ENCODE peak calls at places on chromosomes 12 and 14, in eight cellular contexts. One of them, this sample, is unnamed.
A peak's percentile ranks its signal among the peaks of the same experiment; 100 is the strongest.

GRCh38 chr12:19482551-19483109 is 43.3 kb downstream of the AEBP2 start:
- DNase-seq in SK-N-SH: peak; percentile 20
- DNase-seq in heart left ventricle: no peak
- DNase-seq in ascending aorta: no peak
- DNase-seq in uterus: no peak
- DNase-seq in endothelial cell of umbilical vein: no peak
- DNase-seq in lower lobe of right lung: peak; percentile 52
- DNase-seq in prostate gland: no peak
- DNase-seq in this sample: no peak

GRCh38 chr12:6630696-6631095 is 5.1 kb downstream of the LPAR5 start:
- DNase-seq in lower lobe of right lung: no peak
- DNase-seq in SK-N-SH: peak; percentile 76
- DNase-seq in heart left ventricle: no peak
- DNase-seq in endothelial cell of umbilical vein: no peak
- DNase-seq in ascending aorta: no peak
- DNase-seq in prostate gland: no peak
- DNase-seq in uterus: no peak
- DNase-seq in this sample: no peak

GRCh38 chr14:68965261-68965761 is 13.8 kb downstream of the ACTN1 start:
- DNase-seq in lower lobe of right lung: no peak
- DNase-seq in endothelial cell of umbilical vein: no peak
- DNase-seq in SK-N-SH: no peak
- DNase-seq in heart left ventricle: no peak
- DNase-seq in prostate gland: no peak
- DNase-seq in uterus: no peak
- DNase-seq in ascending aorta: no peak
- DNase-seq in this sample: no peak

GRCh38 chr12:78402366-78403134 is 462.0 kb upstream of the SYT1 start:
- DNase-seq in ascending aorta: no peak
- DNase-seq in endothelial cell of umbilical vein: no peak
- DNase-seq in prostate gland: no peak
- DNase-seq in uterus: no peak
- DNase-seq in heart left ventricle: no peak
- DNase-seq in lower lobe of right lung: no peak
- DNase-seq in SK-N-SH: peak; percentile 1
- DNase-seq in this sample: no peak

GRCh38 chr14:60094306-60094897 is 2.7 kb downstream of the PCNX4 start:
- DNase-seq in uterus: no peak
- DNase-seq in endothelial cell of umbilical vein: peak; percentile 16
- DNase-seq in lower lobe of right lung: no peak
- DNase-seq in SK-N-SH: no peak
- DNase-seq in heart left ventricle: no peak
- DNase-seq in ascending aorta: no peak
- DNase-seq in prostate gland: no peak
- DNase-seq in this sample: no peak

GRCh38 chr12:53378705-53379388 is 1.1 kb upstream of the SP1 start:
- DNase-seq in heart left ventricle: no peak
- DNase-seq in endothelial cell of umbilical vein: no peak
- DNase-seq in lower lobe of right lung: peak; percentile 6
- DNase-seq in prostate gland: no peak
- DNase-seq in SK-N-SH: no peak
- DNase-seq in uterus: no peak
- DNase-seq in ascending aorta: no peak
- DNase-seq in this sample: no peak

GRCh38 chr12:16349132-16349463 is 1.7 kb downstream of the MGST1 start:
- DNase-seq in lower lobe of right lung: peak; percentile 62
- DNase-seq in ascending aorta: peak; percentile 69
- DNase-seq in prostate gland: peak; percentile 33
- DNase-seq in endothelial cell of umbilical vein: peak; percentile 36
- DNase-seq in uterus: peak; percentile 72
- DNase-seq in SK-N-SH: no peak
- DNase-seq in heart left ventricle: peak; percentile 21
- DNase-seq in this sample: no peak

GRCh38 chr12:124786065-124786964 is 77.3 kb downstream of the SCARB1 start:
- DNase-seq in lower lobe of right lung: peak; percentile 91
- DNase-seq in uterus: peak; percentile 86
- DNase-seq in prostate gland: peak; percentile 89
- DNase-seq in SK-N-SH: peak; percentile 98
- DNase-seq in heart left ventricle: peak; percentile 85
- DNase-seq in ascending aorta: peak; percentile 90
- DNase-seq in endothelial cell of umbilical vein: peak; percentile 86
- DNase-seq in this sample: peak; percentile 90

GRCh38 chr14:48963231-48963630 is 622.9 kb downstream of the RPS29 start:
- DNase-seq in ascending aorta: no peak
- DNase-seq in heart left ventricle: no peak
- DNase-seq in endothelial cell of umbilical vein: no peak
- DNase-seq in prostate gland: no peak
- DNase-seq in uterus: no peak
- DNase-seq in SK-N-SH: no peak
- DNase-seq in lower lobe of right lung: no peak
- DNase-seq in this sample: no peak

GRCh38 chr12:108131035-108131434 is 1.9 kb downstream of the WSCD2 start:
- DNase-seq in lower lobe of right lung: no peak
- DNase-seq in SK-N-SH: no peak
- DNase-seq in endothelial cell of umbilical vein: no peak
- DNase-seq in uterus: no peak
- DNase-seq in prostate gland: no peak
- DNase-seq in heart left ventricle: no peak
- DNase-seq in ascending aorta: no peak
- DNase-seq in this sample: no peak

GRCh38 chr12:108126990-108127468 is 2.1 kb upstream of the WSCD2 start:
- DNase-seq in endothelial cell of umbilical vein: no peak
- DNase-seq in lower lobe of right lung: no peak
- DNase-seq in uterus: peak; percentile 43
- DNase-seq in heart left ventricle: no peak
- DNase-seq in ascending aorta: no peak
- DNase-seq in SK-N-SH: no peak
- DNase-seq in prostate gland: no peak
- DNase-seq in this sample: no peak

GRCh38 chr12:108128221-108129016 is 669 bp upstream of the WSCD2 start:
- DNase-seq in ascending aorta: no peak
- DNase-seq in prostate gland: no peak
- DNase-seq in uterus: no peak
- DNase-seq in SK-N-SH: no peak
- DNase-seq in lower lobe of right lung: no peak
- DNase-seq in endothelial cell of umbilical vein: no peak
- DNase-seq in heart left ventricle: no peak
- DNase-seq in this sample: no peak

GRCh38 chr12:108127654-108128053 is 1.4 kb upstream of the WSCD2 start:
- DNase-seq in SK-N-SH: no peak
- DNase-seq in endothelial cell of umbilical vein: no peak
- DNase-seq in heart left ventricle: no peak
- DNase-seq in prostate gland: no peak
- DNase-seq in lower lobe of right lung: no peak
- DNase-seq in ascending aorta: no peak
- DNase-seq in uterus: no peak
- DNase-seq in this sample: no peak

GRCh38 chr12:108129017-108129812 is at the start of gene WSCD2:
- DNase-seq in prostate gland: peak; percentile 13
- DNase-seq in lower lobe of right lung: peak; percentile 52
- DNase-seq in ascending aorta: peak; percentile 80
- DNase-seq in uterus: peak; percentile 67
- DNase-seq in heart left ventricle: no peak
- DNase-seq in endothelial cell of umbilical vein: no peak
- DNase-seq in SK-N-SH: peak; percentile 90
- DNase-seq in this sample: peak; percentile 66
- H3K4me3 ChIP-seq in prostate gland: peak within 1 kb of the TSS; percentile 31
- H3K4me3 ChIP-seq in lower lobe of right lung: peak within 1 kb of the TSS; percentile 41
- H3K4me3 ChIP-seq in ascending aorta: peak within 1 kb of the TSS; percentile 56
- H3K4me3 ChIP-seq in uterus: peak within 1 kb of the TSS; percentile 42
- H3K4me3 ChIP-seq in heart left ventricle: peak within 1 kb of the TSS; percentile 58
- H3K4me3 ChIP-seq in endothelial cell of umbilical vein: no peak within 1 kb of the TSS
- H3K4me3 ChIP-seq in SK-N-SH: no peak within 1 kb of the TSS
- H3K4me3 ChIP-seq in this sample: peak within 1 kb of the TSS; percentile 65

GRCh38 chr14:71050227-71050823 is 143.1 kb downstream of the PCNX1 start:
- DNase-seq in prostate gland: no peak
- DNase-seq in SK-N-SH: peak; percentile 4
- DNase-seq in ascending aorta: no peak
- DNase-seq in heart left ventricle: no peak
- DNase-seq in uterus: no peak
- DNase-seq in lower lobe of right lung: no peak
- DNase-seq in endothelial cell of umbilical vein: peak; percentile 28
- DNase-seq in this sample: no peak
- TF ChIP-seq CTCF in prostate gland: no peak
- TF ChIP-seq CTCF in SK-N-SH: peak; percentile 63
- TF ChIP-seq CTCF in ascending aorta: no peak
- TF ChIP-seq CTCF in heart left ventricle: no peak
- TF ChIP-seq CTCF in uterus: no peak
- TF ChIP-seq CTCF in lower lobe of right lung: peak; percentile 27
- TF ChIP-seq CTCF in endothelial cell of umbilical vein: no peak
- TF ChIP-seq CTCF in this sample: peak; percentile 26

GRCh38 chr14:90567991-90568390 is 171.2 kb downstream of the CALM1 start:
- DNase-seq in ascending aorta: no peak
- DNase-seq in heart left ventricle: no peak
- DNase-seq in prostate gland: no peak
- DNase-seq in endothelial cell of umbilical vein: no peak
- DNase-seq in uterus: no peak
- DNase-seq in lower lobe of right lung: no peak
- DNase-seq in SK-N-SH: no peak
- DNase-seq in this sample: no peak
- H3K27ac ChIP-seq in ascending aorta: peak overlapping the region; percentile 64
- H3K27ac ChIP-seq in heart left ventricle: no peak overlapping the region
- H3K27ac ChIP-seq in prostate gland: no peak overlapping the region
- H3K27ac ChIP-seq in endothelial cell of umbilical vein: no peak overlapping the region
- H3K27ac ChIP-seq in uterus: no peak overlapping the region
- H3K27ac ChIP-seq in lower lobe of right lung: no peak overlapping the region
- H3K27ac ChIP-seq in SK-N-SH: no peak overlapping the region
- H3K27ac ChIP-seq in this sample: peak overlapping the region; percentile 97

GRCh38 chr14:41297961-41298690 is 308.6 kb upstream of the LRFN5 start:
- DNase-seq in heart left ventricle: no peak
- DNase-seq in SK-N-SH: no peak
- DNase-seq in prostate gland: no peak
- DNase-seq in endothelial cell of umbilical vein: no peak
- DNase-seq in uterus: no peak
- DNase-seq in lower lobe of right lung: no peak
- DNase-seq in ascending aorta: no peak
- DNase-seq in this sample: no peak
- H3K4me3 ChIP-seq in heart left ventricle: no peak overlapping the region
- H3K4me3 ChIP-seq in SK-N-SH: no peak overlapping the region
- H3K4me3 ChIP-seq in prostate gland: no peak overlapping the region
- H3K4me3 ChIP-seq in endothelial cell of umbilical vein: no peak overlapping the region
- H3K4me3 ChIP-seq in uterus: no peak overlapping the region
- H3K4me3 ChIP-seq in lower lobe of right lung: no peak overlapping the region
- H3K4me3 ChIP-seq in ascending aorta: no peak overlapping the region
- H3K4me3 ChIP-seq in this sample: no peak overlapping the region

DNA sequence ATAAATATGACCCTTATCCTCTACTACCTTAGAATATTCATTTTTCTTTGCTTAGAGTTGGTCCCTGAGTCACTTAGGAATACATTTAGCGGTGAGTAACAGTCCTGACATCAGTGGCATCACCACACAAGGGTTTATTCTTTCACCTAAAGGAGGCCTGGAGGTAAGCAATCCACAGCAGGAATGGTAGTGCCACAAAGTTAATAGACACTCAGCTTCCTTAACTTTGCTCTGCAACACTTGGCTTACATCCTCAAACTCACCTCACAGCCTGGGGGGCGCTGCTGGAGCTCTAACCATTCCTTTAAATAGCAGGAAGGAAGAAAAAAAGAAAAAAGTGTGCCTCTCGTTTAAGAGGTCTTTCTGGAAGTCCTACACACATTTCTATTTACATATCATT is 29.1 kb downstream of the BBOF1 start:
- DNase-seq in lower lobe of right lung: no peak
- DNase-seq in endothelial cell of umbilical vein: peak; percentile 20
- DNase-seq in ascending aorta: no peak
- DNase-seq in prostate gland: no peak
- DNase-seq in SK-N-SH: no peak
- DNase-seq in uterus: no peak
- DNase-seq in heart left ventricle: no peak
- DNase-seq in this sample: no peak
- TF ChIP-seq CTCF in lower lobe of right lung: no peak
- TF ChIP-seq CTCF in endothelial cell of umbilical vein: peak; percentile 7
- TF ChIP-seq CTCF in ascending aorta: no peak
- TF ChIP-seq CTCF in prostate gland: no peak
- TF ChIP-seq CTCF in SK-N-SH: no peak
- TF ChIP-seq CTCF in uterus: no peak
- TF ChIP-seq CTCF in heart left ventricle: no peak
- TF ChIP-seq CTCF in this sample: no peak

GRCh38 chr12:116592116-116592637 is 33.0 kb downstream of the MAP1LC3B2 start:
- DNase-seq in ascending aorta: no peak
- DNase-seq in SK-N-SH: no peak
- DNase-seq in uterus: peak; percentile 74
- DNase-seq in lower lobe of right lung: peak; percentile 79
- DNase-seq in endothelial cell of umbilical vein: peak; percentile 43
- DNase-seq in prostate gland: peak; percentile 80
- DNase-seq in heart left ventricle: no peak
- DNase-seq in this sample: no peak

GRCh38 chr12:116594325-116595038 is 35.3 kb downstream of the MAP1LC3B2 start:
- DNase-seq in SK-N-SH: no peak
- DNase-seq in ascending aorta: no peak
- DNase-seq in uterus: no peak
- DNase-seq in prostate gland: no peak
- DNase-seq in lower lobe of right lung: peak; percentile 83
- DNase-seq in endothelial cell of umbilical vein: no peak
- DNase-seq in heart left ventricle: peak; percentile 49
- DNase-seq in this sample: no peak

GRCh38 chr12:116591608-116592115 is 32.5 kb downstream of the MAP1LC3B2 start:
- DNase-seq in uterus: no peak
- DNase-seq in endothelial cell of umbilical vein: no peak
- DNase-seq in prostate gland: no peak
- DNase-seq in ascending aorta: no peak
- DNase-seq in SK-N-SH: no peak
- DNase-seq in lower lobe of right lung: no peak
- DNase-seq in heart left ventricle: no peak
- DNase-seq in this sample: no peak

GRCh38 chr12:116590561-116590960 is 31.4 kb downstream of the MAP1LC3B2 start:
- DNase-seq in prostate gland: no peak
- DNase-seq in endothelial cell of umbilical vein: no peak
- DNase-seq in heart left ventricle: no peak
- DNase-seq in ascending aorta: no peak
- DNase-seq in SK-N-SH: no peak
- DNase-seq in uterus: no peak
- DNase-seq in lower lobe of right lung: no peak
- DNase-seq in this sample: no peak

GRCh38 chr12:116592731-116593130 is 33.5 kb downstream of the MAP1LC3B2 start:
- DNase-seq in endothelial cell of umbilical vein: no peak
- DNase-seq in lower lobe of right lung: no peak
- DNase-seq in heart left ventricle: no peak
- DNase-seq in SK-N-SH: no peak
- DNase-seq in uterus: no peak
- DNase-seq in ascending aorta: no peak
- DNase-seq in prostate gland: no peak
- DNase-seq in this sample: no peak
- H3K27ac ChIP-seq in endothelial cell of umbilical vein: no peak overlapping the region
- H3K27ac ChIP-seq in lower lobe of right lung: peak overlapping the region; percentile 58
- H3K27ac ChIP-seq in heart left ventricle: no peak overlapping the region
- H3K27ac ChIP-seq in SK-N-SH: no peak overlapping the region
- H3K27ac ChIP-seq in uterus: peak overlapping the region; percentile 69
- H3K27ac ChIP-seq in ascending aorta: peak overlapping the region; percentile 37
- H3K27ac ChIP-seq in prostate gland: peak overlapping the region; percentile 55
- H3K27ac ChIP-seq in this sample: no peak overlapping the region

GRCh38 chr12:75982974-75983660 is 48.5 kb downstream of the PHLDA1 start:
- DNase-seq in prostate gland: no peak
- DNase-seq in endothelial cell of umbilical vein: no peak
- DNase-seq in uterus: no peak
- DNase-seq in ascending aorta: no peak
- DNase-seq in lower lobe of right lung: no peak
- DNase-seq in SK-N-SH: no peak
- DNase-seq in heart left ventricle: no peak
- DNase-seq in this sample: no peak
- H3K4me3 ChIP-seq in prostate gland: no peak overlapping the region
- H3K4me3 ChIP-seq in endothelial cell of umbilical vein: no peak overlapping the region
- H3K4me3 ChIP-seq in uterus: no peak overlapping the region
- H3K4me3 ChIP-seq in ascending aorta: peak overlapping the region; percentile 28
- H3K4me3 ChIP-seq in lower lobe of right lung: peak overlapping the region; percentile 39
- H3K4me3 ChIP-seq in SK-N-SH: no peak overlapping the region
- H3K4me3 ChIP-seq in heart left ventricle: peak overlapping the region; percentile 27
- H3K4me3 ChIP-seq in this sample: no peak overlapping the region

This sample was measured in dorsolateral prefrontal cortex.